ENCODE peak calls at places on chromosomes 6 and 20, in five cellular contexts. I, Z, X, G and M are unnamed samples.
A peak's percentile ranks its signal among the peaks of the same experiment; 100 is the strongest.

GRCh38 chr20:47774081-47774777 is 11.1 kb downstream of the SULF2 start:
- DNase-seq in I (peak; percentile 46), Z (no peak), X (peak; percentile 65), G (peak; percentile 70), M (no peak)

GRCh38 chr6:100468013-100468622 is 3.4 kb upstream of the SIM1 start:
- DNase-seq in I (no peak), Z (no peak), X (no peak), G (no peak), M (no peak)

GRCh38 chr6:99347804-99348203 is 1.7 kb downstream of the FAXC start:
- DNase-seq in I (no peak), Z (no peak), X (no peak), G (no peak), M (no peak)

GRCh38 chr20:37741055-37741454 is 47.2 kb downstream of the CTNNBL1 start:
- DNase-seq in I (no peak), Z (no peak), X (no peak), G (no peak), M (no peak)

GRCh38 chr20:7695622-7696021 is 244.6 kb downstream of the HAO1 start:
- DNase-seq in I (no peak), Z (no peak), X (no peak), G (no peak), M (no peak)

GRCh38 chr6:7820288-7820835 is 90.2 kb downstream of the TXNDC5 start:
- DNase-seq in I (no peak), Z (no peak), X (no peak), G (no peak), M (no peak)

GRCh38 chr6:80331522-80331921 is 225.1 kb downstream of the BCKDHB start:
- DNase-seq in I (no peak), Z (no peak), X (peak; percentile 12), G (no peak), M (no peak)

GRCh38 chr20:50535162-50535561 is 25.0 kb downstream of the PTPN1 start:
- DNase-seq in I (no peak), Z (no peak), X (no peak), G (no peak), M (no peak)

GRCh38 chr20:64196831-64197418 is 32.7 kb downstream of the MYT1 start:
- DNase-seq in I (no peak), Z (no peak), X (no peak), G (no peak), M (no peak)

GRCh38 chr6:166849762-166850181 is 106.6 kb downstream of the RNASET2 start:
- DNase-seq in I (no peak), Z (no peak), X (no peak), G (no peak), M (no peak)

GRCh38 chr6:169101036-169101805 is 152.4 kb downstream of the THBS2 start:
- DNase-seq in I (no peak), Z (no peak), X (no peak), G (no peak), M (no peak)

GRCh38 chr6:10838794-10839333 is 525 bp upstream of the MAK start:
- DNase-seq in I (no peak), Z (no peak), X (no peak), G (no peak), M (no peak)

GRCh38 chr6:130903007-130903406 is 75.8 kb downstream of the SMLR1 start:
- DNase-seq in I (no peak), Z (no peak), X (no peak), G (no peak), M (no peak)

GRCh38 chr20:19993937-19994667 is 23.1 kb upstream of the NAA20 start:
- DNase-seq in I (no peak), Z (no peak), X (no peak), G (no peak), M (no peak)

GRCh38 chr6:26087284-26088115 is at the start of gene HFE:
- DNase-seq in I (peak; percentile 51), Z (peak; percentile 28), X (peak; percentile 71), G (peak; percentile 73), M (peak; percentile 37)

GRCh38 chr6:148657053-148657452 is 89.8 kb upstream of the UST start:
- DNase-seq in I (no peak), Z (no peak), X (peak; percentile 1), G (no peak), M (no peak)

GRCh38 chr6:18263561-18264337 is 581 bp downstream of the DEK start:
- DNase-seq in I (peak; percentile 74), Z (no peak), X (no peak), G (peak; percentile 69), M (peak; percentile 50)

GRCh38 chr6:42148058-42148457 is 5.6 kb upstream of the C6orf132 start:
- DNase-seq in I (no peak), Z (no peak), X (no peak), G (no peak), M (no peak)

GRCh38 chr6:167146173-167146572 is 11.6 kb downstream of the GPR31 start:
- DNase-seq in I (no peak), Z (no peak), X (no peak), G (no peak), M (no peak)

GRCh38 chr6:25963426-25964123 is 973 bp downstream of the TRIM38 start:
- DNase-seq in I (no peak), Z (no peak), X (peak; percentile 4), G (peak; percentile 42), M (no peak)

GRCh38 chr6:140059947-140060346 is 685.5 kb upstream of the CITED2 start:
- DNase-seq in I (no peak), Z (no peak), X (no peak), G (no peak), M (no peak)

GRCh38 chr20:18524646-18525045 is 16.9 kb downstream of the SEC23B start:
- DNase-seq in I (no peak), Z (no peak), X (no peak), G (no peak), M (no peak)

GRCh38 chr20:16760431-16761304 is 12.5 kb downstream of the OTOR start:
- DNase-seq in I (peak; percentile 76), Z (no peak), X (no peak), G (no peak), M (no peak)

GRCh38 chr6:116022841-116023380 is 37.8 kb downstream of the FRK start:
- DNase-seq in I (no peak), Z (no peak), X (peak; percentile 47), G (no peak), M (no peak)

GRCh38 chr20:11234181-11234969 is 560.6 kb upstream of the JAG1 start:
- DNase-seq in I (no peak), Z (no peak), X (peak; percentile 32), G (no peak), M (no peak)

GRCh38 chr6:43774776-43775583 is 5.0 kb downstream of the VEGFA start:
- DNase-seq in I (peak; percentile 87), Z (peak; percentile 38), X (peak; percentile 85), G (peak; percentile 85), M (peak; percentile 41)

GRCh38 chr6:154223296-154223695 is 133.3 kb downstream of the IPCEF1 start:
- DNase-seq in I (no peak), Z (no peak), X (no peak), G (no peak), M (no peak)

GRCh38 chr6:168326294-168327261 is 7.0 kb upstream of the DACT2 start:
- DNase-seq in I (no peak), Z (no peak), X (no peak), G (no peak), M (no peak)

GRCh38 chr6:158213925-158214674 is 46.0 kb downstream of the GTF2H5 start:
- DNase-seq in I (peak; percentile 68), Z (peak; percentile 53), X (peak; percentile 84), G (peak; percentile 71), M (peak; percentile 49)

GRCh38 chr20:1805816-1806215 is 89.4 kb upstream of the SIRPA start:
- DNase-seq in I (no peak), Z (no peak), X (no peak), G (no peak), M (no peak)

GRCh38 chr6:113377362-113377942 is 479.7 kb upstream of the MARCKS start:
- DNase-seq in I (no peak), Z (no peak), X (no peak), G (no peak), M (no peak)

GRCh38 chr20:8431538-8432434 is 299.7 kb downstream of the PLCB1 start:
- DNase-seq in I (no peak), Z (no peak), X (no peak), G (peak; percentile 21), M (no peak)

GRCh38 chr6:85372188-85372914 is 77.5 kb upstream of the NT5E start:
- DNase-seq in I (no peak), Z (no peak), X (peak; percentile 26), G (no peak), M (no peak)

GRCh38 chr6:158648682-158649131 is 1.1 kb upstream of the SYTL3 start:
- DNase-seq in I (peak; percentile 7), Z (no peak), X (no peak), G (no peak), M (no peak)

GRCh38 chr6:152695317-152696043 is 2.2 kb upstream of the MYCT1 start:
- DNase-seq in I (no peak), Z (no peak), X (no peak), G (no peak), M (no peak)
- H3K27ac ChIP-seq in I (no peak overlapping the region), Z (no peak overlapping the region), X (no peak overlapping the region), G (no peak overlapping the region), M (no peak overlapping the region)

GRCh38 chr6:32842021-32842650 is 1.7 kb downstream of the PSMB8 start:
- DNase-seq in I (no peak), Z (no peak), X (no peak), G (no peak), M (no peak)
- H3K4me3 ChIP-seq in I (no peak overlapping the region), Z (peak overlapping the region; percentile 89), X (no peak overlapping the region), G (no peak overlapping the region), M (peak overlapping the region; percentile 97)

DNA sequence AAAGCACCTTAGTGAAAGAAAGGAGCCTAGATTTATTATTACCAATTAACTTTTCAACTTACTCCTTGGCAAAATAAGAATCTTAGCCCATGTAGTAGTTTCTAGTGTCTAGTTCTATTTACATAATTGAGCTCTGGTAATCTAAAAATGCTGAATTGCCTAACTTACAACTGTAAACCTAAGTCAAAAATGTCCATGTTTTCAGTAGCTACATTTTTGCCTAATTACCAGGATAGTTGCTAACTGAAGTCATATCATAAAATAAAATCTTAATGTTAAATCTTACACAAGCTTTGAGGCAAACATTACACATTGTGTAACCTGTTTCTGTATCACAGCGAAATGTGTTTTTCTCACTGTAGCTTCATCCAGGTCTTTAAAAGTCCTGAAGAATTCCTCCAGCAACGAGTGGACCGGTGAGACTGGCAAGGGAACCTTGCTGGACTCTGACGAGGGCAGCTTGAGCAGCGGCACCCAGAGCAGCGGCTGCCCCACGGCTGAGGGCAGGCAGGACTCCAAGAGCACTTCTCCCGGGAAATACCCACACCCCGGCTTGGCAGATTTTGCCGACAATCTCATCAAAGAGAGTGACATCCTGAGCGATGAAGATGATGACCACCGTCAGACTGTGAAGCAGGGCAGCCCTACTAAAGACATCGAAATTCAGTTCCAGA is 7.6 kb upstream of the CLDN20 start:
- DNase-seq in I (no peak), Z (no peak), X (no peak), G (no peak), M (no peak)
- H3K4me1 ChIP-seq in I (no peaks in the 10 kb centered on the region), Z (no peaks in the 10 kb centered on the region), X (peaks cover 6% of the 10 kb centered on the region), G (no peaks in the 10 kb centered on the region), M (no peaks in the 10 kb centered on the region)

DNA sequence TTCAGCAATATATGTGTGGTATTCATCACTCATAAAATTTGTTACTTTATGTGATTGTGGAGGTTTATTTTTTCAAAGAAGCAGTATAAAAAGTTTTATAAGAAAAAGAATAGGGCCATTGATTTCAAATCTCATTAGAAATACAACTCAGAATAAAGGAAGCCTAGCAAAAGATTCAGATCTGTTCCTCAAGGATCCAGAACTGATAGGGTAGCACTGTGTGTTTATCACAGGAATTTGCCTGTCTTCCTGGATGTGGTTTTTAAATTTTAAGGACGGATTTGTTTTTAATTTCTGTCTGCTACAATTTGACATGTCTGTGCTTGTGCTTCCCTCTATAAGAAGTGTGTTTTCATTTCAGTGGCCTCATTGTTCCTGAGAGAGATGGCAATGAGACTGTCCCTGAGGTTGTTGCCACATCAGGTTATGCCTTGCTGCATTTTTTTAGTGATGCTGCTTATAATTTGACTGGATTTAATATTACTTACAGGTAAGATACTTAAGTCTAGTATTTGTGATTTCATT is 74.6 kb downstream of the ATRN start:
- DNase-seq in I (no peak), Z (no peak), X (no peak), G (no peak), M (no peak)
- H3K27ac ChIP-seq in I (no peak overlapping the region), Z (no peak overlapping the region), X (no peak overlapping the region), G (no peak overlapping the region), M (no peak overlapping the region)